ENCODE peak calls at places on chromosomes 4 and X, in eight cellular contexts. Z is left ventricle myocardium inferior; T is stomach; O is psoas muscle; S is SK-N-SH; P is CD8-positive, alpha-beta T cell; J is cardiac muscle cell; U is brain microvascular endothelial cell. G is an unnamed sample.

GRCh38 chrX:73767017-73767416 is 204.0 kb downstream of the CHIC1 start:
- DNase-seq in Z (no peak), T (no peak), O (no peak), S (no peak), P (no peak), J (no peak), U (no peak), G (no peak)

GRCh38 chr4:37424753-37425152 is 180.2 kb downstream of the NWD2 start:
- DNase-seq in Z (no peak), T (no peak), O (no peak), S (no peak), P (no peak), J (no peak), U (no peak), G (no peak)

GRCh38 chrX:66638591-66639500 is at the start of gene EDA2R:
- DNase-seq in Z (no peak), T (no peak), O (no peak), S (peak; percentile 66), P (no peak), J (peak; percentile 80), U (peak; percentile 77), G (peak; percentile 88)

GRCh38 chr4:84875636-84876371 is 90.7 kb downstream of the WDFY3 start:
- DNase-seq in Z (no peak), T (no peak), O (no peak), S (no peak), P (no peak), J (peak; percentile 62), U (peak; percentile 25), G (no peak)

GRCh38 chr4:187666634-187667033 is 328.9 kb upstream of the ZFP42 start:
- DNase-seq in Z (no peak), T (no peak), O (no peak), S (no peak), P (no peak), J (no peak), U (no peak), G (no peak)

GRCh38 chr4:47750771-47751170 is 87.1 kb downstream of the CORIN start:
- DNase-seq in Z (no peak), T (no peak), O (no peak), S (no peak), P (no peak), J (no peak), U (no peak), G (no peak)

GRCh38 chr4:39406763-39407583 is at the start of gene KLB:
- DNase-seq in Z (no peak), T (no peak), O (no peak), S (no peak), P (no peak), J (peak; percentile 40), U (no peak), G (no peak)

GRCh38 chr4:33722800-33723511 is 2521.4 kb downstream of the ARAP2 start:
- DNase-seq in Z (no peak), T (no peak), O (no peak), S (peak; percentile 5), P (no peak), J (peak; percentile 82), U (no peak), G (no peak)

GRCh38 chrX:126723881-126724280 is 95.6 kb upstream of the PRR32 start:
- DNase-seq in Z (no peak), T (no peak), O (no peak), S (no peak), P (no peak), J (no peak), U (no peak), G (no peak)

GRCh38 chr4:177671845-177672244 is 229.6 kb upstream of the AGA start:
- DNase-seq in Z (no peak), T (no peak), O (no peak), S (no peak), P (no peak), J (no peak), U (no peak), G (no peak)

GRCh38 chr4:177671387-177671786 is 229.2 kb upstream of the AGA start:
- DNase-seq in Z (no peak), T (no peak), O (no peak), S (no peak), P (no peak), J (no peak), U (no peak), G (no peak)

GRCh38 chr4:177667687-177668086 is 225.4 kb upstream of the AGA start:
- DNase-seq in Z (no peak), T (no peak), O (no peak), S (no peak), P (no peak), J (no peak), U (no peak), G (no peak)
- TF ChIP-seq CTCF in Z (peak; percentile 54), T (no peak), O (no peak), S (peak; percentile 80), P (no peak), J (no peak), U (peak; percentile 36), G (peak; percentile 19)

GRCh38 chr4:6563935-6564645 is 10.9 kb upstream of the MAN2B2 start:
- DNase-seq in Z (no peak), T (no peak), O (no peak), S (no peak), P (no peak), J (no peak), U (no peak), G (no peak)
- H3K27me3 ChIP-seq in Z (peaks cover 77% of the 10 kb centered on the region), T (peaks cover 3% of the 10 kb centered on the region), O (no peaks in the 10 kb centered on the region), S (peaks cover 25% of the 10 kb centered on the region), P (peaks cover 12% of the 10 kb centered on the region), J (peaks cover 87% of the 10 kb centered on the region), U (peaks cover 26% of the 10 kb centered on the region), G (peaks cover 4% of the 10 kb centered on the region)

DNA sequence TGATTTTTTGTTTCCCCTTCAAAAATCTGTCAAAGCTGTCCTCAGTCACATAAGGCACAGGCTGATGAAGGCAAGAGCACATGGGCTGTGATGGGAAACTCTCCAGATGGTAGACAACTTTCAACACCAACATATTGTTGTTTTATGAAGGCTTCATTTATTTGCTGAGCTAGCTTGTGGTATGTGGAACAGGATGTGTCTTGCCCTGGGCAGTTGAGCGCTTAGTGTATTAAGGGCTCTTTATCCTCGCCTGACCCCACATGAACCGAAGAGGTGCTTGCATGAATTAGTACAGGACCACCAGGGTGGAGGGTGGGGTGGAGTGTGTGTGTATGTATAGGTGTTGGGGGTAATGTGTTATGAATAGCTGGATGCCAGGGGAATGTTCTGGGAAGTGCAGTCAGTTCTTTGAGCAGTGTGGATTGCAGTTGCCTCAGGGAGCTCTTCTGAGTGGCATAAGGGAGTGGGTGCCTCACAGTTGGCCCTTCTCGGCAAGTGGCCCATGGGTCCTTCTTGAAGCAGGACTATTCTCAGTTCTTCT is 103.1 kb downstream of the PHEX start:
- DNase-seq in Z (no peak), T (no peak), O (no peak), S (no peak), P (no peak), J (peak; percentile 50), U (peak; percentile 20), G (peak; percentile 77)
- H3K4me3 ChIP-seq in Z (no peak overlapping the region), T (no peak overlapping the region), O (no peak overlapping the region), S (no peak overlapping the region), P (no peak overlapping the region), J (no peak overlapping the region), U (no peak overlapping the region), G (no peak overlapping the region)

GRCh38 chr4:141258558-141258957 is 37.9 kb downstream of the ZNF330 start:
- DNase-seq in Z (no peak), T (no peak), O (no peak), S (no peak), P (no peak), J (no peak), U (no peak), G (no peak)

GRCh38 chr4:141255016-141255415 is 34.3 kb downstream of the ZNF330 start:
- DNase-seq in Z (no peak), T (no peak), O (no peak), S (no peak), P (no peak), J (no peak), U (peak; percentile 20), G (no peak)

DNA sequence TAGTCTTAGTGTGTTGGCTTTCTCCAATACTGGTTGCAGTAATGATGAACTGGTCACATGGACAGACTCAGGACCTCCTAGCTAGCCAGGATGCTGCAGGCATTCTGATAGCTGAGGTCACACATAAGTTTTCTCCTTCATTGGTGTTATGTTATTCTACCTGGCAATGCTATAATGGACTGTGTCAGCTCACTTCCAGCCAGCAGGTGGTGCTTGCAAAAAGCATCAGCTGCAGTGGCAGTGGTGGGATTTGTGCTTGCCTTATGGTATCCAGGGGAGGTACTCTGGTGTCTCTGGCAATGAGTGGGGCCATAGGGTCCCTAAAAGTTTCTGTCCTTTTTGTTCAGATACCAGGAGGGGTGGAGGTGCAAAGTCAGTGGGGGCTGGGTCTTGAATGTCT is 33.6 kb downstream of the ZNF330 start:
- DNase-seq in Z (no peak), T (no peak), O (no peak), S (no peak), P (no peak), J (no peak), U (no peak), G (no peak)
- TF ChIP-seq CTCF in Z (no peak), T (no peak), O (no peak), S (no peak), P (no peak), J (no peak), U (peak; percentile 23), G (no peak)

GRCh38 chr4:112515278-112516075 is 503 bp downstream of the NEUROG2 start:
- DNase-seq in Z (no peak), T (no peak), O (no peak), S (peak; percentile 75), P (no peak), J (peak; percentile 40), U (peak; percentile 18), G (no peak)
- H3K27me3 ChIP-seq in Z (peaks cover 100% of the 10 kb centered on the region), T (peaks cover 52% of the 10 kb centered on the region), O (no peaks in the 10 kb centered on the region), S (peaks cover 50% of the 10 kb centered on the region), P (peaks cover 74% of the 10 kb centered on the region), J (peaks cover 100% of the 10 kb centered on the region), U (peaks cover 84% of the 10 kb centered on the region), G (peaks cover 77% of the 10 kb centered on the region)

GRCh38 chr4:56464581-56464980 is 2.8 kb upstream of the SRP72 start:
- DNase-seq in Z (no peak), T (no peak), O (no peak), S (no peak), P (no peak), J (no peak), U (no peak), G (no peak)

GRCh38 chr4:56463711-56464110 is 3.7 kb upstream of the SRP72 start:
- DNase-seq in Z (no peak), T (no peak), O (no peak), S (no peak), P (no peak), J (no peak), U (no peak), G (no peak)

GRCh38 chr4:56467284-56468096 is at the start of gene SRP72:
- DNase-seq in Z (peak; percentile 87), T (peak; percentile 91), O (peak; percentile 92), S (peak; percentile 92), P (peak; percentile 83), J (peak; percentile 91), U (peak; percentile 89), G (peak; percentile 81)

GRCh38 chr4:56466910-56467283 is 520 bp upstream of the SRP72 start:
- DNase-seq in Z (no peak), T (no peak), O (no peak), S (peak; percentile 22), P (no peak), J (no peak), U (no peak), G (no peak)

GRCh38 chr4:56465599-56466295 is 1.7 kb upstream of the SRP72 start:
- DNase-seq in Z (no peak), T (no peak), O (no peak), S (no peak), P (no peak), J (peak; percentile 39), U (no peak), G (peak; percentile 57)
- H3K4me3 ChIP-seq in Z (peak overlapping the region; percentile 92), T (peak overlapping the region; percentile 97), O (peak overlapping the region; percentile 75), S (peak overlapping the region; percentile 80), P (peak overlapping the region; percentile 63), J (peak overlapping the region; percentile 94), U (peak overlapping the region; percentile 89), G (peak overlapping the region; percentile 95)